ENCODE peak calls at places on chromosomes 12 and 14, in eight cellular contexts. S is GM12865, T is cardiac muscle cell, A is lower lobe of right lung, L is AG09319, I is tibial nerve, W is lower leg skin, U is stomach. P is an unnamed sample.
A peak's percentile ranks its signal among the peaks of the same experiment; 100 is the strongest.

GRCh38 chr14:22202313-22202712 is 386.7 kb downstream of the DAD1 start:
- DNase-seq in T (no peak), I (no peak), L (no peak), W (no peak), A (no peak), U (no peak), S (no peak), P (no peak)

GRCh38 chr14:89445252-89445973 is 28.4 kb upstream of the FOXN3 start:
- DNase-seq in L (no peak), S (peak; percentile 43), A (no peak), T (no peak), I (no peak), U (no peak), W (no peak), P (no peak)

GRCh38 chr12:20646239-20646827 is 48.8 kb upstream of the SLCO1C1 start:
- DNase-seq in T (peak; percentile 57), L (peak; percentile 18), I (no peak), S (peak; percentile 29), A (no peak), U (no peak), W (no peak), P (no peak)

GRCh38 chr14:106044949-106045596 is 518.7 kb downstream of the TMEM121 start:
- DNase-seq in T (no peak), S (peak; percentile 87), L (no peak), I (no peak), U (peak; percentile 60), A (peak; percentile 76), W (no peak), P (no peak)

GRCh38 chr12:52354197-52354596 is 13.1 kb downstream of the KRT85 start:
- DNase-seq in W (no peak), I (no peak), T (no peak), L (no peak), A (no peak), S (no peak), U (no peak), P (no peak)

GRCh38 chr12:5258498-5258897 is 173.4 kb upstream of the NTF3 start:
- DNase-seq in I (no peak), U (no peak), L (no peak), T (no peak), A (no peak), W (peak; percentile 75), S (no peak), P (no peak)

GRCh38 chr12:82714427-82714826 is 27.7 kb downstream of the TMTC2 start:
- DNase-seq in U (no peak), S (no peak), W (no peak), T (no peak), I (no peak), L (no peak), A (no peak), P (no peak)

GRCh38 chr12:90543393-90543792 is 411.6 kb downstream of the CCER1 start:
- DNase-seq in S (no peak), W (no peak), I (no peak), U (no peak), T (no peak), L (no peak), A (no peak), P (no peak)

GRCh38 chr14:105154476-105154871 is 14.1 kb downstream of the JAG2 start:
- DNase-seq in T (no peak), I (no peak), S (no peak), U (no peak), L (no peak), W (no peak), A (no peak), P (no peak)

GRCh38 chr12:6773662-6774351 is 1.5 kb downstream of the LAG3 start:
- DNase-seq in W (no peak), T (peak; percentile 44), S (no peak), I (no peak), A (no peak), L (no peak), U (no peak), P (no peak)

GRCh38 chr14:100486025-100486828 is 101.0 kb downstream of the BEGAIN start:
- DNase-seq in L (peak; percentile 85), A (peak; percentile 60), S (peak; percentile 65), U (peak; percentile 45), I (peak; percentile 58), T (peak; percentile 92), W (no peak), P (peak; percentile 91)

GRCh38 chr14:28626780-28627179 is 139.8 kb upstream of the FOXG1 start:
- DNase-seq in T (no peak), S (no peak), U (no peak), L (no peak), I (no peak), W (no peak), A (no peak), P (no peak)

GRCh38 chr12:109708939-109709338 is 4.7 kb upstream of the FAM222A start:
- DNase-seq in A (no peak), L (no peak), T (no peak), W (no peak), I (no peak), U (no peak), S (no peak), P (no peak)

GRCh38 chr14:32468955-32469354 is 139.9 kb downstream of the AKAP6 start:
- DNase-seq in W (no peak), A (no peak), S (no peak), L (peak; percentile 44), T (no peak), U (no peak), I (no peak), P (no peak)

GRCh38 chr12:54019924-54020586 is 8.2 kb upstream of the HOXC6 start:
- DNase-seq in L (no peak), U (no peak), S (no peak), T (peak; percentile 63), I (no peak), W (no peak), A (no peak), P (no peak)

GRCh38 chr14:95286649-95287048 is 33.1 kb downstream of the CLMN start:
- DNase-seq in S (no peak), A (no peak), I (no peak), U (no peak), W (no peak), L (no peak), T (no peak), P (no peak)

DNA sequence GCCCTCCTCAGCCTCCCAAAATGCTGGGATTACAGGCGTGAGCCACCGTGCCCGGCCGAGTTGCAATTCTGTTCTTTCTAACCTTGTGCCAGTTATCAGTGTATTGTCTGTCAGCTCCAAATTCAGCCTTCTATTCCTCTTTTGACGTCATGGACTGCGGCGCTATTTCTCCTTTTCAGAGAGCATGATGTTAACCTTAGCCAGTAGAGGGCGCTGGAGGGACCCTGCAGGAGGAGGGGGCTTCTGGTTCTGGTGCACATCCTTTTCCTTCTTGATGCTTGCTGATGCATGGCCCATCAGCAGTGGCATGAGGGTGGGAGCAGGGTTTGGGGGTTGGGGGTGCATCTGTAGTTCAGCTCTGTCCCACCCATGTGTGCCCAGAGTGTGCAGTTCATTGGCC is 179.3 kb upstream of the RMST start:
- DNase-seq in I (no peak), T (no peak), L (no peak), U (no peak), S (peak; percentile 4), W (no peak), A (no peak), P (no peak)
- TF ChIP-seq CTCF in I (no peak), T (no peak), L (no peak), U (no peak), S (peak; percentile 28), W (no peak), A (peak; percentile 6), P (no peak)

GRCh38 chr14:68372363-68372762 is 420.5 kb downstream of the ZFP36L1 start:
- DNase-seq in A (no peak), L (no peak), U (no peak), I (no peak), S (no peak), W (no peak), T (no peak), P (no peak)

GRCh38 chr14:68374682-68375081 is 418.2 kb downstream of the ZFP36L1 start:
- DNase-seq in T (no peak), U (no peak), L (no peak), I (no peak), W (no peak), S (no peak), A (no peak), P (no peak)

GRCh38 chr14:68375371-68375770 is 417.5 kb downstream of the ZFP36L1 start:
- DNase-seq in T (no peak), U (no peak), L (no peak), S (no peak), I (no peak), W (no peak), A (no peak), P (no peak)

GRCh38 chr14:68373124-68373646 is 419.7 kb downstream of the ZFP36L1 start:
- DNase-seq in A (no peak), I (no peak), L (no peak), T (no peak), S (no peak), U (no peak), W (no peak), P (no peak)

DNA sequence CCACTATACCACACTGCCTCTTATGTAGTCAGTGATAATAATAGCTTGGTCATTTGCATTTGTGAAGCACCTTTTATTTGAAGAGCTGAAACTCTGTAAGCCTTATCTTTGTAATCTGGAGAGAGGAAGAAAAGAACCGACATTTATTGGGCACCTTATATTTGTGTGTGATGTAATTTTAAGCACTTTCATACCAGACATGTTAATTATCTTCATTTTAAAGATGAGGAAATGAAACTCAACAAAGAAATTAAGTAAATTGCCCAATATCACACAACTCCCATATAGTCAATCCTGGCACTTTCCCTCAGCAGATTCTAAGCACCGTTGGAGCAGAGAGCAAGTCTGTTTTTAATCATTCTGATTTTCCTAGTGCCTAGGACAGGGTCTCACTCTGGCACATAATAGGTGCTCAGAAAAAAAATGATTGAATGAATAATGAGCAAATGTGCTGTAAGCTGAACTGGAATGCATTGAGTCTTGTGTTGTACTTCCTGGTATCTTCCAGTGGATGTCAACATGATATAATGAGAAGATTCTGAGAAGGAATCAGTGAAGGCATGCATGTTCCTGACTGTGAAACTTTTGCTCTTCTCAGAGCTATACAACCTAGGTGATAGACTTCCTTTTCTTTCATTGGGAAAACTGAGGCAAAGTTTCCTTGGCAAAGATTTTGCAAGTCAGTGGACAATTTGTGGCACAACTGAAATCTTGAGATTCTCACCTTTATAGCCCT is 418.9 kb downstream of the ZFP36L1 start:
- DNase-seq in I (no peak), W (no peak), A (no peak), U (no peak), L (no peak), T (no peak), S (peak; percentile 38), P (no peak)
- TF ChIP-seq CTCF in I (no peak), W (no peak), A (no peak), U (no peak), L (no peak), T (no peak), S (no peak), P (no peak)

DNA sequence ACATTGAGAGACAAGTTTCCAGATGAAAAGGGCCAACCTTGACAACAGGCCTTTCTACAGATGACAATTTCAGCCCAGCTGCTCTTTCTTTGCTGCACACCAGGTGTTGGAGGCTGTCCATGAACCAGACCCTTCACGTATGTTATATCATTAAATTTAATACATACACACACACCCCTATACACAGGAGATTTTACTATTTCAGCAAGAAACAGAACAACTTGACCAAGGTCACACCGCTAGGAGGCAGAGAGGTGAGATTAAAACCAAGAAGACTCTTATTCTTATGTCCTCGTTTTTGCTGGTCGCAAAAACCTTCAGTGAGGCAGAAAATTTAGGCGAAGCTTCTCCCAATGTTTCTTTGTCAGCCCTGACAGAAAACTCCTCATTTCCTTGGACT is 1585.9 kb downstream of the AACS start:
- DNase-seq in L (no peak), I (no peak), A (no peak), W (no peak), U (no peak), S (no peak), T (no peak), P (no peak)
- TF ChIP-seq CTCF in L (no peak), I (no peak), A (no peak), W (no peak), U (no peak), S (no peak), T (no peak), P (no peak)

GRCh38 chr12:113786107-113786506 is 180.0 kb downstream of the RBM19 start:
- DNase-seq in T (no peak), U (no peak), L (no peak), I (no peak), S (no peak), A (no peak), W (no peak), P (no peak)
- TF ChIP-seq CTCF in T (no peak), U (no peak), L (no peak), I (no peak), S (peak; percentile 6), A (no peak), W (no peak), P (no peak)

P was measured in esophagus muscularis mucosa.